ENCODE peak calls at places on chromosomes 12 and 14, in nine cellular contexts. Y, W, U, D, T, E, B, I and L are unnamed samples.

GRCh38 chr12:42447371-42447786 is 121.4 kb downstream of the PPHLN1 start:
- DNase-seq in Y (no peak), T (no peak), B (no peak), E (no peak), I (no peak), U (no peak), D (no peak), W (no peak), L (no peak)

GRCh38 chr12:111396726-111397445 is 8.8 kb upstream of the SH2B3 start:
- DNase-seq in D (peak), E (peak), B (peak), W (peak), T (peak), Y (peak), I (peak), U (peak), L (no peak)

GRCh38 chr12:18502422-18502821 is 235.4 kb downstream of the PLCZ1 start:
- DNase-seq in U (no peak), W (no peak), B (no peak), D (no peak), E (no peak), T (no peak), Y (no peak), I (no peak), L (no peak)

GRCh38 chr14:79101388-79101787 is 931.2 kb downstream of the NRXN3 start:
- DNase-seq in B (no peak), U (no peak), Y (no peak), E (no peak), D (no peak), I (peak), T (no peak), W (no peak), L (no peak)

GRCh38 chr12:115946867-115947695 is 330.4 kb downstream of the MED13L start:
- DNase-seq in Y (no peak), B (no peak), T (no peak), E (no peak), I (no peak), U (no peak), D (peak), W (no peak), L (no peak)

GRCh38 chr12:111455448-111456320 is 50.0 kb downstream of the SH2B3 start:
- DNase-seq in B (no peak), Y (no peak), T (peak), D (peak), E (no peak), W (no peak), U (no peak), I (no peak), L (no peak)

GRCh38 chr12:109020750-109021380 is at the start of gene SVOP:
- DNase-seq in I (peak), D (peak), Y (peak), B (peak), E (peak), U (peak), T (peak), W (peak), L (peak)

GRCh38 chr12:10033783-10034381 is 3.4 kb downstream of the CLEC9A start:
- DNase-seq in D (peak), T (no peak), E (no peak), I (no peak), U (no peak), B (no peak), Y (no peak), W (no peak), L (no peak)

GRCh38 chr12:113246478-113247122 is 25.3 kb downstream of the TPCN1 start:
- DNase-seq in B (no peak), I (no peak), U (no peak), E (peak), Y (no peak), W (no peak), T (no peak), D (peak), L (no peak)

GRCh38 chr12:31714406-31715271 is 14.2 kb downstream of the AMN1 start:
- DNase-seq in D (no peak), T (no peak), U (no peak), W (no peak), Y (no peak), B (no peak), I (no peak), E (no peak), L (no peak)

GRCh38 chr14:50388256-50388931 is 8.3 kb downstream of the CDKL1 start:
- DNase-seq in I (no peak), E (peak), Y (no peak), U (no peak), B (no peak), W (no peak), T (peak), D (no peak), L (no peak)

GRCh38 chr12:98754095-98754494 is 109.0 kb downstream of the APAF1 start:
- DNase-seq in U (no peak), W (no peak), B (no peak), I (peak), Y (no peak), T (no peak), D (peak), E (peak), L (no peak)

GRCh38 chr12:45726594-45727300 is 2.8 kb upstream of the ARID2 start:
- DNase-seq in I (peak), T (peak), Y (peak), D (peak), W (peak), U (peak), B (no peak), E (peak), L (peak)

GRCh38 chr12:94586589-94587259 is 63.6 kb downstream of the TMCC3 start:
- DNase-seq in I (no peak), T (no peak), Y (no peak), E (no peak), D (no peak), B (no peak), W (no peak), U (no peak), L (no peak)

GRCh38 chr12:57842342-57843294 is 3.9 kb downstream of the CTDSP2 start:
- DNase-seq in E (peak), U (no peak), Y (no peak), D (peak), T (no peak), B (peak), W (no peak), I (no peak), L (no peak)

GRCh38 chr14:28704153-28704552 is 62.4 kb upstream of the FOXG1 start:
- DNase-seq in E (no peak), B (no peak), U (no peak), Y (no peak), D (no peak), I (no peak), W (no peak), T (no peak), L (no peak)

GRCh38 chr14:81681466-81681865 is 147.8 kb upstream of the SEL1L start:
- DNase-seq in T (no peak), Y (no peak), U (no peak), D (no peak), I (no peak), W (no peak), E (no peak), B (no peak), L (no peak)

GRCh38 chr12:6570264-6570887 is 2.3 kb upstream of the NOP2 start:
- DNase-seq in Y (no peak), B (peak), T (peak), U (peak), W (peak), D (no peak), E (peak), I (peak), L (no peak)
- TF ChIP-seq CTCF in Y (peak), B (peak), T (peak), U (peak), W (peak), D (peak), E (peak), I (peak), L (no peak)

GRCh38 chr14:59004012-59004411 is 184.5 kb upstream of the DAAM1 start:
- DNase-seq in W (no peak), E (no peak), Y (no peak), U (no peak), T (no peak), B (no peak), I (no peak), D (peak), L (no peak)
- TF ChIP-seq CTCF in W (no peak), E (peak), Y (no peak), U (no peak), T (no peak), B (no peak), I (no peak), D (peak), L (no peak)

GRCh38 chr12:102096855-102097254 is 23.1 kb downstream of the NUP37 start:
- DNase-seq in W (no peak), U (no peak), T (no peak), D (no peak), E (no peak), Y (no peak), I (peak), B (no peak), L (no peak)

GRCh38 chr12:102093319-102093718 is 26.6 kb downstream of the NUP37 start:
- DNase-seq in B (no peak), E (no peak), D (peak), W (no peak), T (no peak), U (no peak), I (no peak), Y (no peak), L (no peak)

DNA sequence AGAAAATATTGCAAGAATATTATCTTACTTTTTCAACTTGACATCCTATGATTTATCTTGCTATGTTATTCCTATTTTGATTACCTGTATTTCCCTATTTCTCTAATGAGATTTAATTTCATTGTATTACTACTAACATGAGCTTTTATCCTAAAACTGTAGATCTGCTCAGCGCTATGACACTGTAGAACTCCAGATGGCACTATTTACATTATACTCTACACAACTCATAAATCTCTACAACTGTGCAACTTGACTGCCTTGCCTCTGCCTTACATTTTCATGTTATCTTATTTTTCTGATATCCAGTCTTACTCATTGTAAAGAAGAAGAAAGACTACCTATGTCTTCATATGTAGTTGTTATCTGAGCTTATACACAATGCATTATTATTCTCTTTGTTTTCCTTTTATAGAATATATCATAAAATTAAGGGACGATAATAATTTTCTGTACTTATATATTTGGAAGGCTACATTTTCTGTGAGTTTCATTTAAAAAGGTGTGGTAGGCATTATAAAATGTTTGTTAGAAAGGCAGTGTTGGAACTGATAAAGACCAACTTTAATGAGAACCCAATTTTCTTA is 24.1 kb downstream of the NUP37 start:
- DNase-seq in B (no peak), E (peak), U (no peak), D (peak), W (no peak), I (peak), Y (no peak), T (no peak), L (no peak)
- TF ChIP-seq CTCF in B (peak), E (peak), U (peak), D (peak), W (peak), I (peak), Y (no peak), T (no peak), L (no peak)

GRCh38 chr12:77477907-77478533 is 352.7 kb upstream of the NAV3 start:
- DNase-seq in T (no peak), Y (no peak), I (no peak), W (no peak), B (no peak), D (no peak), U (no peak), E (no peak), L (no peak)
- TF ChIP-seq CTCF in T (no peak), Y (no peak), I (no peak), W (no peak), B (no peak), D (no peak), U (no peak), E (no peak), L (no peak)